ENCODE peak calls at places on chromosome 14, in four cellular contexts. P, N, C and O are unnamed samples.

GRCh38 chr14:74531467-74531866 is 37.9 kb downstream of the ISCA2 start:
- DNase-seq in P (no peak), N (no peak), C (no peak), O (peak)

GRCh38 chr14:63717704-63718103 is 10.2 kb downstream of the SGPP1 start:
- DNase-seq in P (no peak), N (no peak), C (no peak), O (no peak)

GRCh38 chr14:22646570-22647254 is 2.6 kb upstream of the OR6J1 start:
- DNase-seq in P (no peak), N (no peak), C (no peak), O (no peak)

GRCh38 chr14:66944872-66945271 is 244.4 kb upstream of the GARIN2 start:
- DNase-seq in P (no peak), N (no peak), C (no peak), O (no peak)

GRCh38 chr14:45271858-45272537 is 19.0 kb upstream of the MIS18BP1 start:
- DNase-seq in P (no peak), N (no peak), C (no peak), O (no peak)

GRCh38 chr14:101002738-101003137 is 99.2 kb upstream of the RTL1 start:
- DNase-seq in P (no peak), N (no peak), C (no peak), O (no peak)

GRCh38 chr14:65901595-65901994 is 489.1 kb downstream of the FUT8 start:
- DNase-seq in P (no peak), N (no peak), C (no peak), O (no peak)

GRCh38 chr14:105871590-105871989 is 345.2 kb downstream of the TMEM121 start:
- DNase-seq in P (no peak), N (no peak), C (no peak), O (no peak)

GRCh38 chr14:77142289-77142814 is 761 bp upstream of the ZDHHC22 start:
- DNase-seq in P (no peak), N (no peak), C (no peak), O (no peak)

GRCh38 chr14:91269076-91269991 is 24.8 kb upstream of the GPR68 start:
- DNase-seq in P (no peak), N (no peak), C (no peak), O (no peak)

GRCh38 chr14:92277031-92277430 is 45.9 kb upstream of the SLC24A4 start:
- DNase-seq in P (no peak), N (no peak), C (no peak), O (no peak)

GRCh38 chr14:64324461-64325255 is 30.5 kb upstream of the ESR2 start:
- DNase-seq in P (no peak), N (no peak), C (no peak), O (no peak)

GRCh38 chr14:56474419-56475022 is 105.1 kb upstream of the TMEM260 start:
- DNase-seq in P (no peak), N (no peak), C (no peak), O (no peak)

GRCh38 chr14:21069388-21070082 is 569 bp upstream of the ARHGEF40 start:
- DNase-seq in P (no peak), N (peak), C (no peak), O (no peak)

GRCh38 chr14:102370305-102370809 is 7.6 kb downstream of the TECPR2 start:
- DNase-seq in P (no peak), N (no peak), C (no peak), O (peak)

GRCh38 chr14:103530390-103530789 is 1.4 kb downstream of the TRMT61A start:
- DNase-seq in P (no peak), N (no peak), C (no peak), O (no peak)

GRCh38 chr14:43898709-43899108 is 608.4 kb downstream of the FSCB start:
- DNase-seq in P (no peak), N (no peak), C (no peak), O (no peak)

GRCh38 chr14:89912667-89913211 is 41.8 kb downstream of the EFCAB11 start:
- DNase-seq in P (no peak), N (no peak), C (no peak), O (peak)

GRCh38 chr14:20671597-20672283 is 12.6 kb upstream of the RNASE4 start:
- DNase-seq in P (no peak), N (no peak), C (no peak), O (no peak)

GRCh38 chr14:69105326-69105725 is 47.6 kb downstream of the DCAF5 start:
- DNase-seq in P (no peak), N (no peak), C (no peak), O (no peak)

GRCh38 chr14:81363746-81364400 is 36.3 kb downstream of the STON2 start:
- DNase-seq in P (no peak), N (no peak), C (no peak), O (no peak)

GRCh38 chr14:75995372-75996041 is 9.9 kb downstream of the IFT43 start:
- DNase-seq in P (no peak), N (no peak), C (peak), O (no peak)

GRCh38 chr14:88729159-88729558 is 63.6 kb downstream of the EML5 start:
- DNase-seq in P (no peak), N (no peak), C (no peak), O (no peak)

GRCh38 chr14:57865066-57865449 is 834 bp downstream of the SLC35F4 start:
- DNase-seq in P (no peak), N (no peak), C (no peak), O (no peak)

GRCh38 chr14:101101456-101102056 is 198.0 kb upstream of the RTL1 start:
- DNase-seq in P (no peak), N (no peak), C (no peak), O (no peak)

GRCh38 chr14:60238955-60239354 is 10.1 kb upstream of the PPM1A start:
- DNase-seq in P (no peak), N (no peak), C (no peak), O (no peak)

GRCh38 chr14:50003213-50004021 is 110.5 kb downstream of the ARF6 start:
- DNase-seq in P (peak), N (no peak), C (peak), O (peak)

GRCh38 chr14:70934502-70935134 is 27.4 kb downstream of the PCNX1 start:
- DNase-seq in P (no peak), N (no peak), C (no peak), O (no peak)

GRCh38 chr14:31243860-31244259 is 36.3 kb upstream of the HECTD1 start:
- DNase-seq in P (no peak), N (no peak), C (peak), O (no peak)

GRCh38 chr14:49641697-49642129 is 6.7 kb upstream of the DNAAF2 start:
- DNase-seq in P (no peak), N (no peak), C (no peak), O (peak)

GRCh38 chr14:69792887-69793421 is 4.1 kb downstream of the SLC10A1 start:
- DNase-seq in P (no peak), N (no peak), C (no peak), O (no peak)

GRCh38 chr14:53786045-53786444 is 170.6 kb downstream of the BMP4 start:
- DNase-seq in P (no peak), N (no peak), C (no peak), O (no peak)

GRCh38 chr14:92687681-92688433 is 60.6 kb downstream of the LGMN start:
- DNase-seq in P (no peak), N (no peak), C (no peak), O (peak)

GRCh38 chr14:54529811-54530210 is 20.1 kb downstream of the CGRRF1 start:
- DNase-seq in P (no peak), N (no peak), C (no peak), O (no peak)

GRCh38 chr14:70190156-70190555 is 1.4 kb upstream of the SLC8A3 start:
- DNase-seq in P (no peak), N (no peak), C (no peak), O (no peak)

GRCh38 chr14:97706814-97707213 is 909.6 kb downstream of the VRK1 start:
- DNase-seq in P (no peak), N (no peak), C (no peak), O (no peak)

GRCh38 chr14:61668267-61668666 is 27.0 kb upstream of the HIF1A start:
- DNase-seq in P (no peak), N (no peak), C (no peak), O (no peak)

GRCh38 chr14:105508601-105509000 is 17.6 kb downstream of the TEDC1 start:
- DNase-seq in P (no peak), N (no peak), C (no peak), O (peak)

GRCh38 chr14:30874120-30874998 is at the start of gene COCH:
- DNase-seq in P (no peak), N (no peak), C (no peak), O (no peak)